ENCODE peak calls at places on chromosomes 2 and 18, in six cellular contexts. I is B cell, S is lower lobe of right lung, L is esophagus muscularis mucosa, O is sigmoid colon, P is A549. J is an unnamed sample.

GRCh38 chr2:97967216-97967592 is 28.5 kb downstream of the TMEM131 start:
- DNase-seq in P (no peak), S (no peak), I (no peak), O (no peak), L (no peak), J (no peak)

GRCh38 chr2:232386740-232387450 is 8.3 kb downstream of the ALPP start:
- DNase-seq in P (peak), O (no peak), L (no peak), S (no peak), I (no peak), J (peak)

GRCh38 chr2:25938345-25938744 is 44.0 kb downstream of the KIF3C start:
- DNase-seq in L (no peak), P (no peak), S (no peak), I (no peak), O (no peak), J (no peak)

GRCh38 chr2:196176142-196176738 is 4.9 kb upstream of the STK17B start:
- DNase-seq in I (peak), L (no peak), P (no peak), S (no peak), O (no peak), J (no peak)

GRCh38 chr2:160303076-160303475 is 103.0 kb upstream of the ITGB6 start:
- DNase-seq in P (no peak), S (no peak), O (no peak), L (no peak), I (no peak), J (no peak)

GRCh38 chr2:197500503-197501179 is 462 bp downstream of the HSPE1 start:
- DNase-seq in I (no peak), L (no peak), P (no peak), O (no peak), S (no peak), J (no peak)

GRCh38 chr18:24726727-24727539 is 266.5 kb downstream of the HRH4 start:
- DNase-seq in S (no peak), O (peak), P (peak), I (peak), L (peak), J (peak)

GRCh38 chr2:98016908-98017700 is 21.4 kb upstream of the TMEM131 start:
- DNase-seq in L (peak), S (no peak), P (no peak), I (no peak), O (no peak), J (no peak)

GRCh38 chr2:106851055-106851454 is 34.9 kb downstream of the ST6GAL2 start:
- DNase-seq in I (no peak), O (no peak), P (no peak), L (no peak), S (no peak), J (no peak)

GRCh38 chr2:31765078-31765835 is 184.5 kb upstream of the SRD5A2 start:
- DNase-seq in P (no peak), O (no peak), L (no peak), I (no peak), S (no peak), J (no peak)

GRCh38 chr2:240524963-240525718 is 32.6 kb downstream of the ANKMY1 start:
- DNase-seq in O (no peak), P (no peak), I (no peak), L (no peak), S (no peak), J (no peak)

GRCh38 chr2:172172513-172173217 is 70.0 kb upstream of the DLX2 start:
- DNase-seq in P (peak), L (no peak), O (peak), S (peak), I (peak), J (peak)

GRCh38 chr2:46349115-46349547 is 51.9 kb downstream of the EPAS1 start:
- DNase-seq in O (no peak), L (no peak), P (no peak), S (no peak), I (no peak), J (no peak)

GRCh38 chr2:208978966-208979365 is 444.9 kb upstream of the MAP2 start:
- DNase-seq in I (no peak), S (no peak), P (no peak), O (no peak), L (no peak), J (no peak)

GRCh38 chr2:42832289-42832634 is 39.9 kb upstream of the HAAO start:
- DNase-seq in L (no peak), P (no peak), S (no peak), I (no peak), O (no peak), J (no peak)

GRCh38 chr2:42829556-42830510 is 37.5 kb upstream of the HAAO start:
- DNase-seq in P (peak), S (no peak), I (no peak), L (no peak), O (no peak), J (no peak)

GRCh38 chr2:42827647-42828486 is 35.5 kb upstream of the HAAO start:
- DNase-seq in O (peak), P (peak), I (peak), S (peak), L (peak), J (peak)

GRCh38 chr2:42830922-42831574 is 38.7 kb upstream of the HAAO start:
- DNase-seq in S (no peak), P (peak), O (no peak), L (no peak), I (no peak), J (no peak)

GRCh38 chr2:42828487-42829416 is 36.4 kb upstream of the HAAO start:
- DNase-seq in P (peak), L (no peak), S (peak), I (peak), O (peak), J (peak)
- TF ChIP-seq CTCF in P (peak), L (peak), S (peak), I (peak), O (peak), J (peak)

GRCh38 chr2:8573942-8574195 is 108.0 kb upstream of the ID2 start:
- DNase-seq in L (no peak), S (no peak), O (no peak), I (no peak), P (no peak), J (no peak)

GRCh38 chr2:8575810-8576423 is 105.9 kb upstream of the ID2 start:
- DNase-seq in O (peak), I (no peak), L (no peak), P (no peak), S (no peak), J (no peak)

GRCh38 chr2:8576525-8577157 is 105.2 kb upstream of the ID2 start:
- DNase-seq in S (no peak), L (no peak), O (peak), I (no peak), P (no peak), J (no peak)

GRCh38 chr2:8574196-8575010 is 107.5 kb upstream of the ID2 start:
- DNase-seq in O (peak), I (no peak), L (no peak), S (no peak), P (no peak), J (no peak)

GRCh38 chr2:8575011-8575750 is 106.7 kb upstream of the ID2 start:
- DNase-seq in O (peak), L (no peak), P (no peak), I (no peak), S (no peak), J (no peak)
- TF ChIP-seq CTCF in O (no peak), L (no peak), P (no peak), I (no peak), S (no peak), J (no peak)

DNA sequence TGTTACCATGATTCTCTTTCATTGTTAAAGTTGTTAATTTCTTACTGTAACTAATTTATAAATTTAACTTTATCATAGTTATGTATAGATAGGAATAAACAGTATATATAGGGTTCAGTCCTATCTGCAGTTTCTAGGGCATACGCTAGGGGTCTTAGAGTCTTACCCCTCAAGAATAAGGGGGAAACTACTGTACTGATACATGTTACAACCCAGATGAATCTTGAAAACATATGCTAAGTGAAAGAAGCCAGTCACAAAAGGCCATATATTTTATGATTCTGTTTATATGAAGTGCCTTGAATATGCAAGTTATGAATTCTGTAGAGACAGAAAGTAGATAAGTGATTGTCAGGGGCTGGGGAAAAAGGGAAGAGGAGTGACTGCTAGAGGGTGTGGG is 52.4 kb downstream of the RTN4 start:
- DNase-seq in I (no peak), L (no peak), O (no peak), P (no peak), S (no peak), J (no peak)
- TF ChIP-seq CTCF in I (no peak), L (no peak), O (no peak), P (no peak), S (no peak), J (peak)

GRCh38 chr2:136117391-136117841 is 533 bp downstream of the CXCR4 start:
- DNase-seq in L (no peak), S (peak), I (no peak), P (peak), O (no peak), J (peak)
- TF ChIP-seq CTCF in L (no peak), S (peak), I (no peak), P (no peak), O (no peak), J (no peak)

DNA sequence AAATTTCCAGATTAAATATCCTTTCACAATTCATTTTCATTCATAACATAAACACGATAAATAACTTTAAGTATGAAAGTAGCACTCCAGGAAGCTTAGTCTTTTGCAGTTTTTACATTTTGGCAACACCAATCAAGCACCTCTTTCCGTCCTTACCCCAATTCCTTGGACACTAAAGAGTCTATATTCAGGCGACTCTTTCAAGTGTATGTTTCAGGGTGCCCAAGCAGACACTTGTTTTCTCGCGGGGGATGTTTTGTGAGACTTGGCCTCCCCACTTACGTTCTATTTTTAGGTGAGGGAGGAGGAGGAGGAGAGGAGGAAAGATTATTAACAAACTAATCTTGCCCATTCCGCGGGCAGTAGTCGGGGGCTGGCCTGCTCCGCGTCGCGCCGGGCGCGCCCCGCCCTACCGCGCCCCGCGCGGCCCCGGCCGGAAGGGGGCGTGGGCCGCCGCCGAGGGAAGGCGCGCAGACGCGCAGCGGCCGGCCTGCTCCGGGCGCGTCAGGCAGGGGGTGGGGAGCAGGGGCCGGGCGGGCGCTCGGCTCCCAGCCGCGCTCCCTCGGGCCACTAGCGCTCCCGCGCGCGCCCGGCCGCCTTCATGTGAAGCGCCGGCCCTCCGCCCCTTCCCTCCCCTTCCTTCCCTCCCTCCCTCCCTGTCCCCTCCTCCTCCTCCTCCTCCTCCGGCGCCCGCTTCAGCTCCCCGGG is at the start of gene ITPRID2:
- DNase-seq in I (peak), O (peak), P (peak), S (peak), L (peak), J (peak)
- TF ChIP-seq CTCF in I (no peak), O (no peak), P (no peak), S (no peak), L (peak), J (no peak)

DNA sequence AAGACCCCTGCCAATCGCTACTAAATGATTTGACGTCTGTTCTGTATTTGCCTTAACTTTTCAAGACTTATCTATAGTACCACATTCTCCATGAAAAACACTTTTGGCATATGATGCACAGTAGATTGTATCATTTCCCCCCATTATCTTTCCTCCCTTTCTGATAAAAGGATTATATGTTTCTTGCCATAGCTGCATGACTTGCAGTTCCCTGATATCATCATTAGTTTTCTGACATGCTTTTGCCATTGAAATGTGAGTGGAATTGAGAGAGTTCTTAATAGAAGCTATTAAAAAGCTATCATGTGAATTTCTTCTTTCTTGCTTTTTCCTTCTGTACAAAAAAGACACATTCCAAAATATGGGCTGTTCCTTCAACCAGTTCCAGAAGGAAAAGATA is 130.3 kb downstream of the TMEFF2 start:
- DNase-seq in L (no peak), P (no peak), I (no peak), S (no peak), O (no peak), J (no peak)
- TF ChIP-seq CTCF in L (no peak), P (no peak), I (no peak), S (no peak), O (no peak), J (no peak)

GRCh38 chr18:74804677-74805076 is 207.0 kb downstream of the ZNF407 start:
- DNase-seq in O (no peak), P (no peak), S (no peak), I (no peak), L (no peak), J (no peak)

GRCh38 chr18:74806700-74807416 is 209.2 kb downstream of the ZNF407 start:
- DNase-seq in O (no peak), P (peak), I (peak), L (no peak), S (no peak), J (no peak)

GRCh38 chr18:74806073-74806472 is 208.4 kb downstream of the ZNF407 start:
- DNase-seq in I (no peak), P (no peak), O (no peak), L (no peak), S (no peak), J (no peak)

GRCh38 chr18:74803117-74803516 is 205.4 kb downstream of the ZNF407 start:
- DNase-seq in L (no peak), P (no peak), I (no peak), O (no peak), S (no peak), J (no peak)

GRCh38 chr18:74803769-74804168 is 206.1 kb downstream of the ZNF407 start:
- DNase-seq in P (no peak), I (no peak), L (no peak), O (no peak), S (no peak), J (no peak)
- TF ChIP-seq CTCF in P (no peak), I (no peak), L (no peak), O (no peak), S (no peak), J (no peak)

J was measured in endothelial cell.